ENCODE peak calls at places on chromosomes 7 and 10, in ten cellular contexts. T, J, L, B, Z, C, S, P, M and Y are unnamed samples.

GRCh38 chr7:37442268-37442667 is 6.4 kb downstream of the ELMO1 start:
- DNase-seq in P (no peak), Z (no peak), T (no peak), M (no peak), S (no peak), B (no peak), C (no peak), J (no peak), L (no peak), Y (no peak)

GRCh38 chr7:26704786-26705185 is 159.6 kb downstream of the SKAP2 start:
- DNase-seq in L (no peak), C (no peak), M (no peak), T (no peak), Z (no peak), J (no peak), P (no peak), B (no peak), S (no peak), Y (no peak)

GRCh38 chr10:90138844-90139243 is 437.5 kb downstream of the KIF20B start:
- DNase-seq in J (no peak), P (no peak), M (no peak), S (no peak), B (no peak), C (peak), Z (no peak), L (no peak), T (no peak), Y (no peak)

GRCh38 chr10:52632591-52632990 is 140.0 kb downstream of the MBL2 start:
- DNase-seq in T (no peak), M (no peak), L (no peak), Z (no peak), C (no peak), P (no peak), S (no peak), B (no peak), J (no peak), Y (no peak)

GRCh38 chr10:69106900-69107511 is 17.0 kb upstream of the VPS26A start:
- DNase-seq in M (no peak), T (no peak), P (no peak), S (no peak), L (no peak), J (no peak), B (no peak), Z (no peak), C (no peak), Y (no peak)

GRCh38 chr10:29501692-29502091 is 133.1 kb downstream of the SVIL start:
- DNase-seq in P (no peak), B (no peak), M (no peak), C (peak), Z (no peak), T (no peak), J (peak), L (no peak), S (peak), Y (no peak)

GRCh38 chr7:158121441-158122045 is 466.1 kb downstream of the PTPRN2 start:
- DNase-seq in C (no peak), Z (no peak), T (no peak), M (no peak), J (no peak), P (no peak), L (no peak), B (no peak), S (no peak), Y (no peak)

GRCh38 chr10:78438094-78438906 is 404.6 kb downstream of the RPS24 start:
- DNase-seq in C (no peak), M (no peak), T (no peak), S (no peak), J (no peak), L (no peak), P (no peak), Z (no peak), B (no peak), Y (no peak)

GRCh38 chr10:17527530-17528146 is 73.2 kb upstream of the ST8SIA6 start:
- DNase-seq in Z (no peak), S (peak), J (peak), B (no peak), P (peak), L (peak), T (no peak), C (peak), M (no peak), Y (no peak)

GRCh38 chr7:157120181-157120580 is 18.5 kb upstream of the UBE3C start:
- DNase-seq in S (no peak), M (no peak), B (no peak), P (no peak), C (no peak), T (no peak), Z (no peak), L (no peak), J (no peak), Y (no peak)

GRCh38 chr10:103618575-103619423 is 125.3 kb downstream of the NEURL1 start:
- DNase-seq in T (no peak), J (no peak), Z (peak), B (peak), L (no peak), M (no peak), S (no peak), C (no peak), P (no peak), Y (peak)

GRCh38 chr10:97023401-97024180 is 162.2 kb downstream of the SLIT1 start:
- DNase-seq in S (no peak), B (peak), T (no peak), P (no peak), J (no peak), M (no peak), L (no peak), C (no peak), Z (no peak), Y (no peak)

GRCh38 chr7:130953193-130953592 is 219.2 kb upstream of the KLF14 start:
- DNase-seq in B (no peak), C (no peak), M (no peak), P (no peak), T (no peak), Z (no peak), L (no peak), S (no peak), J (no peak), Y (no peak)

GRCh38 chr7:63093481-63093880 is 905.2 kb upstream of the ZNF722 start:
- DNase-seq in J (no peak), B (no peak), L (no peak), Z (no peak), C (no peak), S (no peak), M (no peak), P (no peak), T (no peak), Y (no peak)

GRCh38 chr10:12160664-12161063 is 31.2 kb downstream of the SEC61A2 start:
- DNase-seq in P (no peak), L (no peak), J (no peak), M (no peak), C (no peak), B (no peak), T (no peak), Z (no peak), S (no peak), Y (no peak)

GRCh38 chr7:38368191-38368605 is 94.8 kb upstream of the TARP start:
- DNase-seq in J (peak), B (peak), C (peak), T (peak), Z (peak), L (peak), M (peak), S (peak), P (peak), Y (no peak)

GRCh38 chr7:47198159-47198558 is 383.8 kb downstream of the TNS3 start:
- DNase-seq in P (no peak), Z (no peak), T (no peak), L (no peak), B (no peak), C (no peak), M (no peak), J (no peak), S (no peak), Y (no peak)

GRCh38 chr10:43427166-43427825 is 9.6 kb upstream of the ZNF487 start:
- DNase-seq in L (no peak), Z (no peak), C (no peak), M (no peak), J (no peak), T (no peak), P (no peak), S (no peak), B (no peak), Y (no peak)

GRCh38 chr7:155188821-155189599 is 108.7 kb upstream of the INSIG1 start:
- DNase-seq in P (no peak), Z (no peak), L (no peak), C (peak), B (no peak), M (no peak), T (no peak), S (peak), J (peak), Y (peak)

GRCh38 chr10:34526186-34526585 is 288.9 kb downstream of the PARD3 start:
- DNase-seq in Z (no peak), T (no peak), M (no peak), C (peak), P (no peak), B (no peak), L (no peak), J (no peak), S (peak), Y (no peak)

GRCh38 chr7:34019431-34019830 is 114.1 kb downstream of the BMPER start:
- DNase-seq in Z (no peak), C (no peak), S (no peak), J (no peak), B (no peak), P (no peak), L (no peak), M (no peak), T (peak), Y (no peak)

GRCh38 chr10:79034271-79034876 is 34.4 kb upstream of the ZMIZ1 start:
- DNase-seq in B (no peak), T (peak), J (no peak), M (no peak), S (no peak), P (no peak), L (no peak), C (no peak), Z (no peak), Y (no peak)

GRCh38 chr7:34128762-34129161 is 223.4 kb downstream of the BMPER start:
- DNase-seq in B (no peak), Z (no peak), P (no peak), C (peak), J (peak), L (no peak), T (no peak), M (no peak), S (no peak), Y (no peak)

GRCh38 chr10:123862421-123863188 is 29.0 kb downstream of the CPXM2 start:
- DNase-seq in P (no peak), M (no peak), Z (no peak), S (no peak), J (no peak), C (no peak), T (no peak), B (no peak), L (no peak), Y (no peak)

GRCh38 chr7:131370523-131370968 is 42.9 kb downstream of the MKLN1 start:
- DNase-seq in T (no peak), P (no peak), J (no peak), L (peak), B (no peak), S (peak), C (peak), M (no peak), Z (no peak), Y (no peak)

GRCh38 chr7:112173214-112173905 is 32.8 kb downstream of the DOCK4 start:
- DNase-seq in M (no peak), T (no peak), Z (no peak), L (no peak), C (no peak), S (no peak), P (no peak), B (no peak), J (no peak), Y (no peak)

GRCh38 chr10:34196058-34196433 is 619.0 kb downstream of the PARD3 start:
- DNase-seq in J (no peak), P (no peak), C (no peak), B (no peak), S (no peak), M (no peak), L (no peak), T (no peak), Z (no peak), Y (no peak)

GRCh38 chr7:36760856-36761762 is 36.8 kb upstream of the AOAH start:
- DNase-seq in C (no peak), B (no peak), M (no peak), L (no peak), Z (no peak), P (no peak), J (no peak), S (no peak), T (no peak), Y (no peak)

GRCh38 chr7:25884265-25884664 is 267.7 kb upstream of the NFE2L3 start:
- DNase-seq in T (no peak), M (no peak), C (no peak), Z (no peak), J (no peak), B (no peak), S (no peak), P (no peak), L (no peak), Y (no peak)

GRCh38 chr10:122113161-122113944 is 124.4 kb downstream of the TACC2 start:
- DNase-seq in L (peak), C (peak), P (no peak), M (peak), Z (peak), S (peak), B (peak), J (peak), T (peak), Y (peak)

GRCh38 chr7:80453699-80454340 is 58.0 kb downstream of the GNAT3 start:
- DNase-seq in Z (no peak), M (no peak), P (no peak), L (no peak), T (no peak), S (no peak), C (no peak), B (no peak), J (peak), Y (no peak)

GRCh38 chr10:329361-330099 is 194.3 kb downstream of the ZMYND11 start:
- DNase-seq in J (peak), B (peak), L (no peak), P (peak), M (peak), Z (peak), T (peak), C (peak), S (peak), Y (peak)

GRCh38 chr10:86387221-86387794 is 20.7 kb upstream of the GRID1 start:
- DNase-seq in T (no peak), S (no peak), J (no peak), B (no peak), P (no peak), M (no peak), L (no peak), Z (no peak), C (no peak), Y (no peak)

DNA sequence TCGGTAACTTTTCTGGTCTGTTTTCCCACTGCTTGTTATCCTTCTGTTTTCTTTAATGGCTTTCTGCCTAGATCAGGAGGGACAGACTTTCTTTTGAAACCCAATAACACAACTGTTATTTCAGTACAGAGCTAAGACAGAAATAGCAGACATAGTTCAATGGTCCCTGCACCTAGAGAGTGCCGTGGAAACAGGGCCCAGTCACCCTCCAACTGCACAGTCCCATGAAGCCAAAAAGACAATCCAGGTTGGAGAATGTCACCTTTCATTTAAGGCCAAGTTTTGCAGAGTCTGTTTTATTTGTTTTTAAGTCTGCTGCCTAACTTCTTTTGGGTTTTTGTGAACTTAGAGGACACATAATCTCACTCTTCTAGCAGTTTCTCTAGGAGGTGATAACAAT is 2.5 kb downstream of the AIMP2 start:
- DNase-seq in M (no peak), C (no peak), L (no peak), S (no peak), J (no peak), Z (no peak), T (no peak), P (no peak), B (no peak), Y (no peak)
- H3K27ac ChIP-seq in M (no peak), C (no peak), L (no peak), S (no peak), J (peak), Z (peak), T (peak), P (peak), B (no peak), Y (peak)

DNA sequence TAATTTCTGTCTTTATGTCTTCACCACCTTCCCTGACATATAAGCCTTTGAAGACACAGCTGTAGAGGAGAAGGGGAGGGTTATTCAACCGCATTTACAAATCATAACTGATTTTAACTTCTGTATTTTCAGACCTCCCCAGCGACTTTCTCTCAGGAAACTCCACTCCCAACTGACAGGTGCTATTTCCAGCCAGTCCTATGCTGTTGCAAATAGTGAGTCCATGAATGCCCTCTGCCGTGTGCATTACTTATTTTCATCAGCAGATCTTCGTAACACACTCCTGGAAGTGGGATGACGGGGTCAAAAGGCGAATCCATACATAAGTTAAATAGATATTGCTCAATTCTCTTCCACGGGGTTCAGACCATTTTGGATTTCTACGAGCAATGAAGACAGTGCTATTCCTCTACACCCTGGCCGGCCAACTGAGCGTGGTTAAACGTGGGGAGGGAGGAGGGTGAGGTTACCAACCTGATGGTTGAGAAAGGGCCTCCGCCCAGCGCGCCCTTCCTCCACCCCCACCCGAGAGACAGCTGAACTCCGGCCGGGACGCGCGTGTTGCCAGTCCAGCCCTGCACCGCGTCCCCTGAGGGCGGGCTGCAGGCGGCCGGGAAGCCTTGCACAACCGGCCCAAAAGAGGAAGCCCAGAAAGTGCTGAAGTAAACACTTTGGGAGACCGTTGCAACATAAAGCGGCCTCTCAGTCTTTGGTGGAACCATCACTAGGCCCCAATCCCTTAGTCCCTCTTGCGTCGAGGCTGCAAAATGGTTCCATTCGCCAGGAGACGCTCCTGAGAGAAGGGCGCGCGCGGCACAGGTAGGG is at the start of gene APBB1IP:
- DNase-seq in L (peak), P (no peak), S (no peak), B (peak), J (no peak), C (no peak), M (no peak), Z (peak), T (peak), Y (peak)
- TF ChIP-seq CTCF in L (no peak), P (no peak), S (no peak), B (no peak), J (no peak), C (no peak), M (no peak), Z (no peak), T (no peak), Y (no peak)

DNA sequence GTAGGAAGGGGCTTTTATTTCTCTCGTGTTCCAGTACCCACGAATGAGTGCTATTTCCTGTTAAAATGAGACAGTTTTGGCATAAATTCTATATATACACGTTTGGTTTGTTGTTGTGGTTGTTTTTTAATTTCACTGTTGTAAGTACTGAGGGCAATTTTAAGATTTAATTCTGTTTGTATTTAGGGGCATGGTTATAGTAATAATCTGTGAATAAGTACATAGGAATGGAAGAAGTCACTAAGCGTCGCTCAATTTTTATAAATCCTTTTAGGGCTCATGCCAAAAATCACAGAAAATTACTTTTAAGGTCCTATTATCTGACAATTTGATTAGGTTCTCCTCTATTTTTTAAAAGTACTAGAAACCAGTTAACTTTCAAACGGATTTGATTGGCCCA is 87.3 kb downstream of the HECW1 start:
- DNase-seq in B (no peak), S (no peak), T (no peak), P (no peak), L (no peak), M (no peak), Z (no peak), C (no peak), J (no peak), Y (no peak)
- H3K27ac ChIP-seq in B (no peak), S (no peak), T (no peak), P (no peak), L (no peak), M (no peak), Z (no peak), C (peak), J (no peak), Y (no peak)

GRCh38 chr7:12403287-12404181 is at the start of gene VWDE:
- DNase-seq in J (peak), C (no peak), Z (no peak), S (peak), M (peak), P (peak), L (peak), B (no peak), T (peak), Y (no peak)

GRCh38 chr7:12415072-12415471 is 11.4 kb upstream of the VWDE start:
- DNase-seq in T (no peak), P (no peak), Z (no peak), J (no peak), S (no peak), C (no peak), B (no peak), L (no peak), M (no peak), Y (no peak)

GRCh38 chr7:12412407-12412806 is 8.7 kb upstream of the VWDE start:
- DNase-seq in P (no peak), B (no peak), S (no peak), M (no peak), J (no peak), T (no peak), C (no peak), Z (no peak), L (no peak), Y (no peak)

GRCh38 chr7:12410523-12410922 is 6.9 kb upstream of the VWDE start:
- DNase-seq in Z (no peak), P (no peak), B (no peak), J (no peak), M (no peak), T (no peak), C (no peak), L (no peak), S (no peak), Y (no peak)

GRCh38 chr7:12409097-12409711 is 5.5 kb upstream of the VWDE start:
- DNase-seq in S (no peak), M (no peak), C (no peak), Z (no peak), B (no peak), L (no peak), J (no peak), P (no peak), T (no peak), Y (no peak)
- TF ChIP-seq CTCF in S (no peak), M (no peak), C (no peak), Z (no peak), B (no peak), L (no peak), J (no peak), P (no peak), T (no peak), Y (no peak)

DNA sequence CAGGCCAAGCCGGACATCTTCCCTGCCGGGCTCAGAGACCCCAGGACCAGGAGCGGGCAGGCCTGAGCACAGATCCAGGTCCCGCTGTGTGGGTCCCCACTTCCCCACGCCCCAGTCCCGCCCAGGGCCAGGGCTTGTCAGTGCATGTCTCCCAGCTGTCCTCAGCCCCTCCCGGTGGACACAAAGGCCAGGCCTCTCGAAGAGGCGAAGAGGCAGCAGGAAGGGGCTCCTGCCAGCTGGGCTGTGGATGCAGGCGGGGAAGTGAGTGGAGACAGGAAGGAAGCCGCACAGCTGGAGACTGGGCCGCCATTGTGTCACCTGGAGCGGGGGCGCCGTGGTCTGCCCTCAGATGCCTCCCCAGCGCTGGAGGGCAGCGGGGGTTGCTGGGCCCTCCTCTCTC is 4.8 kb downstream of the GRIFIN start:
- DNase-seq in M (no peak), L (peak), S (peak), J (peak), Z (peak), C (no peak), T (no peak), P (no peak), B (no peak), Y (no peak)
- H3K27ac ChIP-seq in M (no peak), L (no peak), S (no peak), J (peak), Z (peak), C (no peak), T (no peak), P (no peak), B (no peak), Y (no peak)